ENCODE peak calls at places on chromosomes 12 and 14, in four cellular contexts. Y, M, E and G are unnamed samples.
A peak's percentile ranks its signal among the peaks of the same experiment; 100 is the strongest.

GRCh38 chr12:117836999-117837736 is 131.6 kb downstream of the KSR2 start:
- DNase-seq in Y (peak; percentile 50), M (peak; percentile 68), E (peak; percentile 44), G (peak; percentile 70)

GRCh38 chr12:24711609-24712008 is 237.3 kb downstream of the BCAT1 start:
- DNase-seq in Y (no peak), M (no peak), E (no peak), G (no peak)

GRCh38 chr12:88310666-88311065 is 168.6 kb downstream of the TMTC3 start:
- DNase-seq in Y (no peak), M (no peak), E (no peak), G (no peak)

GRCh38 chr12:95218852-95219171 is 1.2 kb downstream of the VEZT start:
- DNase-seq in Y (peak; percentile 12), M (no peak), E (peak; percentile 37), G (peak; percentile 40)

GRCh38 chr12:68158427-68158826 is 1.1 kb downstream of the IFNG start:
- DNase-seq in Y (no peak), M (peak; percentile 22), E (peak; percentile 8), G (no peak)

GRCh38 chr12:123050331-123050809 is 69.9 kb downstream of the ARL6IP4 start:
- DNase-seq in Y (no peak), M (peak; percentile 44), E (no peak), G (no peak)

GRCh38 chr12:46219892-46220655 is 48.8 kb downstream of the SLC38A1 start:
- DNase-seq in Y (no peak), M (peak; percentile 91), E (no peak), G (no peak)

GRCh38 chr12:52228931-52229330 is 4.1 kb upstream of the KRT7 start:
- DNase-seq in Y (no peak), M (no peak), E (no peak), G (no peak)

GRCh38 chr12:112283541-112283940 is 98.7 kb downstream of the HECTD4 start:
- DNase-seq in Y (no peak), M (no peak), E (peak; percentile 27), G (peak; percentile 5)

GRCh38 chr14:99164712-99165111 is 107.3 kb downstream of the BCL11B start:
- DNase-seq in Y (no peak), M (no peak), E (peak; percentile 88), G (peak; percentile 61)

GRCh38 chr12:46609281-46609623 is 216.5 kb downstream of the SLC38A4 start:
- DNase-seq in Y (peak; percentile 31), M (no peak), E (no peak), G (no peak)

GRCh38 chr14:93331375-93332031 is 1.3 kb downstream of the BTBD7 start:
- DNase-seq in Y (no peak), M (no peak), E (no peak), G (no peak)

GRCh38 chr12:95191060-95191696 is 26.1 kb downstream of the FGD6 start:
- DNase-seq in Y (no peak), M (no peak), E (no peak), G (no peak)

GRCh38 chr14:33618361-33619095 is 332.3 kb downstream of the EGLN3 start:
- DNase-seq in Y (no peak), M (no peak), E (no peak), G (no peak)

GRCh38 chr12:3131129-3131528 is 54.0 kb downstream of the TSPAN9 start:
- DNase-seq in Y (peak; percentile 57), M (no peak), E (no peak), G (no peak)

GRCh38 chr12:26334621-26335124 is 139.3 kb downstream of the SSPN start:
- DNase-seq in Y (no peak), M (no peak), E (no peak), G (no peak)

GRCh38 chr12:116171549-116171948 is 105.9 kb downstream of the MED13L start:
- DNase-seq in Y (no peak), M (no peak), E (no peak), G (no peak)

GRCh38 chr12:12714276-12715001 is 2.7 kb upstream of the CDKN1B start:
- DNase-seq in Y (no peak), M (no peak), E (peak; percentile 64), G (peak; percentile 68)

GRCh38 chr14:91317381-91318313 is 73.1 kb upstream of the GPR68 start:
- DNase-seq in Y (no peak), M (no peak), E (no peak), G (no peak)

GRCh38 chr12:122190842-122191668 is 8.1 kb downstream of the LRRC43 start:
- DNase-seq in Y (peak; percentile 56), M (peak; percentile 48), E (no peak), G (peak; percentile 40)

GRCh38 chr14:85416771-85417170 is 113.2 kb upstream of the FLRT2 start:
- DNase-seq in Y (no peak), M (peak; percentile 72), E (no peak), G (no peak)

GRCh38 chr12:74689071-74689655 is 151.5 kb downstream of the ATXN7L3B start:
- DNase-seq in Y (peak; percentile 38), M (peak; percentile 61), E (peak; percentile 13), G (peak; percentile 13)

GRCh38 chr14:98958048-98959031 is 313.7 kb downstream of the BCL11B start:
- DNase-seq in Y (no peak), M (no peak), E (no peak), G (no peak)

GRCh38 chr14:102929349-102930137 is 7.1 kb downstream of the AMN start:
- DNase-seq in Y (no peak), M (no peak), E (no peak), G (no peak)

GRCh38 chr14:92323031-92323915 is at the start of gene SLC24A4:
- DNase-seq in Y (no peak), M (no peak), E (peak; percentile 21), G (peak; percentile 28)

GRCh38 chr12:19654630-19655384 is 215.5 kb downstream of the AEBP2 start:
- DNase-seq in Y (no peak), M (peak; percentile 70), E (no peak), G (no peak)

GRCh38 chr14:95759952-95760351 is 46.0 kb upstream of the TCL1A start:
- DNase-seq in Y (no peak), M (no peak), E (no peak), G (no peak)

GRCh38 chr14:27366596-27366995 is 768.8 kb upstream of the NOVA1 start:
- DNase-seq in Y (no peak), M (no peak), E (no peak), G (no peak)

GRCh38 chr14:26199599-26200370 is 398.0 kb downstream of the NOVA1 start:
- DNase-seq in Y (no peak), M (no peak), E (no peak), G (no peak)

GRCh38 chr12:47155457-47156166 is 75.9 kb upstream of the AMIGO2 start:
- DNase-seq in Y (peak; percentile 63), M (peak; percentile 4), E (peak; percentile 2), G (no peak)

GRCh38 chr14:101908795-101909194 is 55.6 kb upstream of the DYNC1H1 start:
- DNase-seq in Y (no peak), M (no peak), E (no peak), G (no peak)

GRCh38 chr14:33733310-33733709 is 217.6 kb downstream of the EGLN3 start:
- DNase-seq in Y (no peak), M (no peak), E (no peak), G (no peak)

GRCh38 chr12:94941440-94941862 is 62.0 kb downstream of the NDUFA12 start:
- DNase-seq in Y (peak; percentile 11), M (peak; percentile 92), E (no peak), G (peak; percentile 58)